ENCODE peak calls at places on chromosome 18, in ten cellular contexts. S, F, E, B, Z, L, V, N, A and I are unnamed samples.

GRCh38 chr18:43364535-43364934 is 87.2 kb upstream of the SYT4 start:
- DNase-seq in S (no peak), F (no peak), E (no peak), B (no peak), Z (no peak), L (no peak), V (no peak), N (no peak), A (no peak), I (no peak)

GRCh38 chr18:22778996-22779395 is 154.1 kb upstream of the RBBP8 start:
- DNase-seq in S (no peak), F (no peak), E (no peak), B (no peak), Z (no peak), L (no peak), V (peak), N (no peak), A (no peak), I (no peak)

GRCh38 chr18:51666717-51667320 is 469.3 kb upstream of the MEX3C start:
- DNase-seq in S (peak), F (no peak), E (no peak), B (no peak), Z (no peak), L (peak), V (peak), N (no peak), A (no peak), I (no peak)

GRCh38 chr18:8673276-8674209 is 31.8 kb upstream of the MTCL1 start:
- DNase-seq in S (no peak), F (no peak), E (no peak), B (no peak), Z (no peak), L (no peak), V (peak), N (no peak), A (no peak), I (no peak)

GRCh38 chr18:22169011-22169888 is at the start of gene GATA6:
- DNase-seq in S (no peak), F (peak), E (peak), B (no peak), Z (peak), L (peak), V (peak), N (no peak), A (peak), I (peak)

GRCh38 chr18:55861266-55861665 is 273.3 kb upstream of the TCF4 start:
- DNase-seq in S (peak), F (peak), E (no peak), B (peak), Z (no peak), L (no peak), V (no peak), N (no peak), A (no peak), I (no peak)

GRCh38 chr18:21978546-21979170 is 190.7 kb upstream of the GATA6 start:
- DNase-seq in S (no peak), F (no peak), E (no peak), B (no peak), Z (no peak), L (no peak), V (no peak), N (no peak), A (no peak), I (no peak)

GRCh38 chr18:49491534-49491856 is 4.5 kb upstream of the C18orf32 start:
- DNase-seq in S (no peak), F (no peak), E (no peak), B (no peak), Z (no peak), L (no peak), V (no peak), N (no peak), A (no peak), I (no peak)

GRCh38 chr18:5103286-5103685 is 93.8 kb downstream of the AKAIN1 start:
- DNase-seq in S (no peak), F (no peak), E (no peak), B (no peak), Z (no peak), L (no peak), V (peak), N (no peak), A (no peak), I (no peak)

GRCh38 chr18:37476182-37476581 is 89.4 kb downstream of the CELF4 start:
- DNase-seq in S (peak), F (peak), E (no peak), B (no peak), Z (no peak), L (peak), V (peak), N (no peak), A (no peak), I (no peak)

GRCh38 chr18:28504100-28504499 is 327.2 kb upstream of the CDH2 start:
- DNase-seq in S (no peak), F (no peak), E (no peak), B (no peak), Z (no peak), L (no peak), V (no peak), N (no peak), A (no peak), I (no peak)

GRCh38 chr18:45974088-45974536 is 7.0 kb upstream of the EPG5 start:
- DNase-seq in S (peak), F (peak), E (peak), B (no peak), Z (no peak), L (peak), V (peak), N (peak), A (peak), I (no peak)